ENCODE peak calls at places on chromosomes 11 and 22, in five cellular contexts. W is HuH-7; M is stimulated activated CD4-positive, alpha-beta T cell treated with anti-CD3 and anti-CD28 coated beads, TNF-alpha, amount 100 ng/mL, for 24 hours; T is activated T-cell treated with anti-CD3 and anti-CD28 coated beads for 1 hour; G is GDM1. I is an unnamed sample.

GRCh38 chr11:12803086-12803826 is 129.0 kb downstream of the TEAD1 start:
- DNase-seq in W (no peak), M (no peak), T (no peak), G (no peak), I (no peak)

GRCh38 chr22:48091060-48091650 is 1328.7 kb downstream of the TBC1D22A start:
- DNase-seq in W (no peak), M (no peak), T (no peak), G (no peak), I (no peak)

GRCh38 chr22:36279219-36279666 is 26.3 kb downstream of the APOL1 start:
- DNase-seq in W (peak), M (no peak), T (no peak), G (no peak), I (peak)

GRCh38 chr11:133409799-133410198 is 122.5 kb downstream of the OPCML start:
- DNase-seq in W (no peak), M (no peak), T (no peak), G (no peak), I (no peak)

GRCh38 chr22:38244106-38244505 is 28.7 kb downstream of the TMEM184B start:
- DNase-seq in W (no peak), M (no peak), T (no peak), G (no peak), I (no peak)

GRCh38 chr11:8543278-8543677 is 50.8 kb downstream of the STK33 start:
- DNase-seq in W (no peak), M (no peak), T (no peak), G (no peak), I (no peak)

GRCh38 chr11:133927690-133928627 is 28.8 kb downstream of the IGSF9B start:
- DNase-seq in W (peak), M (peak), T (peak), G (peak), I (peak)

GRCh38 chr11:1876361-1877063 is 15.2 kb downstream of the PRR33 start:
- DNase-seq in W (peak), M (no peak), T (no peak), G (no peak), I (no peak)

GRCh38 chr11:118791961-118792578 is 1.1 kb upstream of the DDX6 start:
- DNase-seq in W (no peak), M (no peak), T (peak), G (no peak), I (no peak)

GRCh38 chr11:98561877-98562395 is 458.8 kb upstream of the CNTN5 start:
- DNase-seq in W (no peak), M (no peak), T (no peak), G (no peak), I (no peak)

GRCh38 chr11:36577859-36578258 is 10.1 kb downstream of the RAG1 start:
- DNase-seq in W (no peak), M (no peak), T (no peak), G (no peak), I (no peak)

GRCh38 chr11:57798905-57799559 is 37.4 kb downstream of the CTNND1 start:
- DNase-seq in W (no peak), M (no peak), T (no peak), G (no peak), I (no peak)

GRCh38 chr22:43289976-43290663 is 53.1 kb downstream of the SCUBE1 start:
- DNase-seq in W (no peak), M (no peak), T (no peak), G (no peak), I (no peak)

GRCh38 chr22:36055376-36056310 is 27.0 kb upstream of the RBFOX2 start:
- DNase-seq in W (no peak), M (no peak), T (no peak), G (no peak), I (no peak)

GRCh38 chr11:3380706-3381570 is 2.0 kb upstream of the ZNF195 start:
- DNase-seq in W (no peak), M (no peak), T (no peak), G (no peak), I (no peak)

GRCh38 chr22:27060188-27060587 is 402.8 kb downstream of the MIAT start:
- DNase-seq in W (no peak), M (no peak), T (no peak), G (no peak), I (no peak)

GRCh38 chr11:67561971-67562560 is 21.5 kb upstream of the GSTP1 start:
- DNase-seq in W (no peak), M (no peak), T (no peak), G (no peak), I (no peak)

GRCh38 chr11:83784419-83784818 is 498.3 kb upstream of the CCDC90B start:
- DNase-seq in W (no peak), M (no peak), T (no peak), G (no peak), I (no peak)

GRCh38 chr11:122241561-122241960 is 125.5 kb upstream of the BLID start:
- DNase-seq in W (no peak), M (no peak), T (no peak), G (no peak), I (peak)

GRCh38 chr11:2709429-2709828 is 9.6 kb upstream of the KCNQ1OT1 start:
- DNase-seq in W (no peak), M (no peak), T (no peak), G (no peak), I (no peak)

GRCh38 chr11:117070016-117070415 is 28.2 kb downstream of the SIK3 start:
- DNase-seq in W (no peak), M (no peak), T (no peak), G (no peak), I (no peak)

GRCh38 chr11:76776472-76776871 is 6.7 kb upstream of the TSKU start:
- DNase-seq in W (no peak), M (no peak), T (no peak), G (no peak), I (no peak)

GRCh38 chr11:27444801-27445215 is 27.8 kb downstream of the LGR4 start:
- DNase-seq in W (peak), M (no peak), T (no peak), G (no peak), I (no peak)

GRCh38 chr22:28637225-28637624 is 42.4 kb downstream of the TTC28 start:
- DNase-seq in W (no peak), M (no peak), T (no peak), G (no peak), I (no peak)

GRCh38 chr22:30326704-30327362 is at the start of gene TBC1D10A:
- DNase-seq in W (peak), M (peak), T (peak), G (peak), I (peak)

GRCh38 chr11:2268911-2269600 is 1.3 kb downstream of the ASCL2 start:
- DNase-seq in W (peak), M (peak), T (peak), G (no peak), I (peak)

GRCh38 chr11:76660533-76661305 is 9.8 kb downstream of the LRRC32 start:
- DNase-seq in W (no peak), M (no peak), T (no peak), G (no peak), I (no peak)

GRCh38 chr11:60528934-60529333 is 13.7 kb downstream of the MS4A13 start:
- DNase-seq in W (no peak), M (no peak), T (no peak), G (peak), I (no peak)

GRCh38 chr11:59931688-59932087 is 6.5 kb upstream of the OOSP1 start:
- DNase-seq in W (no peak), M (no peak), T (no peak), G (no peak), I (no peak)

GRCh38 chr11:27701262-27702105 is 1.2 kb upstream of the BDNF start:
- DNase-seq in W (peak), M (no peak), T (no peak), G (no peak), I (no peak)

GRCh38 chr11:115654792-115655191 is 150.6 kb upstream of the CADM1 start:
- DNase-seq in W (no peak), M (no peak), T (no peak), G (no peak), I (no peak)

GRCh38 chr11:8356731-8357504 is 93.2 kb upstream of the LMO1 start:
- DNase-seq in W (no peak), M (no peak), T (no peak), G (no peak), I (no peak)

GRCh38 chr11:123260511-123261211 is 65.6 kb upstream of the CLMP start:
- DNase-seq in W (no peak), M (no peak), T (no peak), G (no peak), I (no peak)

GRCh38 chr22:35534091-35534490 is 6.5 kb upstream of the RASD2 start:
- DNase-seq in W (no peak), M (no peak), T (no peak), G (no peak), I (no peak)

GRCh38 chr11:97557399-97557798 is 1167.6 kb downstream of the JRKL start:
- DNase-seq in W (no peak), M (no peak), T (no peak), G (no peak), I (no peak)

GRCh38 chr22:35685731-35686130 is 31.9 kb upstream of the APOL5 start:
- DNase-seq in W (no peak), M (no peak), T (no peak), G (no peak), I (no peak)

GRCh38 chr11:134266841-134267251 is 9.3 kb upstream of the GLB1L3 start:
- DNase-seq in W (no peak), M (no peak), T (no peak), G (no peak), I (no peak)

GRCh38 chr22:21797444-21798221 is 62.0 kb upstream of the YPEL1 start:
- DNase-seq in W (no peak), M (no peak), T (no peak), G (no peak), I (no peak)

GRCh38 chr11:119551726-119552510 is 128.9 kb upstream of the THY1 start:
- DNase-seq in W (no peak), M (no peak), T (no peak), G (no peak), I (no peak)

GRCh38 chr11:34243620-34244493 is 114.0 kb downstream of the ABTB2 start:
- DNase-seq in W (peak), M (no peak), T (no peak), G (no peak), I (no peak)

I was measured in AML-193.